ENCODE peak calls at places on chromosomes 2 and 18, in six cellular contexts. B is cardiac fibroblast, S is tibial artery, W is fibroblast of pulmonary artery, Q is IMR-90, D is GM12865. J is an unnamed sample.

GRCh38 chr2:178082646-178083045 is 10.1 kb upstream of the PDE11A start:
- DNase-seq in B (no peak), S (no peak), W (no peak), Q (no peak), D (no peak), J (no peak)

GRCh38 chr2:217797661-217798069 is 205.1 kb downstream of the TNS1 start:
- DNase-seq in B (no peak), S (peak; percentile 61), W (no peak), Q (peak; percentile 30), D (no peak), J (no peak)

GRCh38 chr18:73431620-73432019 is 563.8 kb upstream of the NETO1 start:
- DNase-seq in B (no peak), S (no peak), W (no peak), Q (peak; percentile 54), D (no peak), J (peak; percentile 15)

GRCh38 chr2:126029316-126029715 is 626.6 kb upstream of the GYPC start:
- DNase-seq in B (no peak), S (no peak), W (no peak), Q (no peak), D (no peak), J (no peak)

GRCh38 chr2:144099746-144100438 is 420.0 kb downstream of the ZEB2 start:
- DNase-seq in B (peak; percentile 44), S (no peak), W (peak; percentile 70), Q (peak; percentile 98), D (no peak), J (peak; percentile 89)

GRCh38 chr2:63849381-63850203 is 7.9 kb downstream of the UGP2 start:
- DNase-seq in B (peak; percentile 37), S (no peak), W (peak; percentile 44), Q (no peak), D (no peak), J (peak; percentile 54)

GRCh38 chr2:204731996-204732395 is 186.7 kb downstream of the PARD3B start:
- DNase-seq in B (peak; percentile 78), S (no peak), W (peak; percentile 81), Q (peak; percentile 70), D (no peak), J (peak; percentile 37)

GRCh38 chr2:72109904-72110303 is 37.8 kb downstream of the CYP26B1 start:
- DNase-seq in B (no peak), S (no peak), W (no peak), Q (no peak), D (no peak), J (no peak)

GRCh38 chr18:27715751-27716150 is 461.2 kb downstream of the CDH2 start:
- DNase-seq in B (no peak), S (no peak), W (peak; percentile 24), Q (no peak), D (no peak), J (no peak)

GRCh38 chr18:58178476-58178875 is 134.4 kb downstream of the NEDD4L start:
- DNase-seq in B (no peak), S (no peak), W (peak; percentile 35), Q (peak; percentile 57), D (no peak), J (no peak)

GRCh38 chr2:95578529-95578928 is 13.3 kb upstream of the TRIM43 start:
- DNase-seq in B (no peak), S (no peak), W (no peak), Q (no peak), D (no peak), J (no peak)

GRCh38 chr2:68800517-68800916 is 65.9 kb downstream of the ARHGAP25 start:
- DNase-seq in B (no peak), S (no peak), W (no peak), Q (no peak), D (no peak), J (no peak)

GRCh38 chr2:116319935-116320334 is 1494.6 kb upstream of the DDX18 start:
- DNase-seq in B (no peak), S (no peak), W (no peak), Q (no peak), D (no peak), J (no peak)

GRCh38 chr2:84694088-84694622 is 177.9 kb downstream of the DNAH6 start:
- DNase-seq in B (no peak), S (no peak), W (no peak), Q (no peak), D (no peak), J (no peak)

GRCh38 chr18:77263471-77263774 is 13.8 kb downstream of the GALR1 start:
- DNase-seq in B (no peak), S (no peak), W (no peak), Q (no peak), D (no peak), J (no peak)

GRCh38 chr2:29920631-29921559 is 491 bp downstream of the ALK start:
- DNase-seq in B (peak; percentile 9), S (no peak), W (no peak), Q (peak; percentile 5), D (peak; percentile 3), J (peak; percentile 3)

GRCh38 chr2:173371023-173371422 is 16.4 kb downstream of the CDCA7 start:
- DNase-seq in B (no peak), S (no peak), W (no peak), Q (no peak), D (no peak), J (no peak)

GRCh38 chr2:33131820-33132219 is 185.1 kb downstream of the LTBP1 start:
- DNase-seq in B (no peak), S (no peak), W (no peak), Q (no peak), D (no peak), J (no peak)

GRCh38 chr2:33134086-33134763 is 187.5 kb downstream of the LTBP1 start:
- DNase-seq in B (peak; percentile 95), S (peak; percentile 75), W (peak; percentile 98), Q (peak; percentile 99), D (no peak), J (peak; percentile 99)

GRCh38 chr2:33135645-33136044 is 188.9 kb downstream of the LTBP1 start:
- DNase-seq in B (peak; percentile 54), S (no peak), W (peak; percentile 68), Q (peak; percentile 52), D (no peak), J (no peak)

GRCh38 chr2:33134764-33135560 is 188.2 kb downstream of the LTBP1 start:
- DNase-seq in B (peak; percentile 56), S (no peak), W (peak; percentile 71), Q (no peak), D (no peak), J (no peak)

GRCh38 chr2:33133436-33133835 is 186.7 kb downstream of the LTBP1 start:
- DNase-seq in B (peak; percentile 61), S (peak; percentile 35), W (no peak), Q (peak; percentile 75), D (no peak), J (peak; percentile 58)
- H3K4me3 ChIP-seq in B (no peak overlapping the region), S (peak overlapping the region; percentile 56), W (peak overlapping the region; percentile 84), Q (peak overlapping the region; percentile 5), D (no peak overlapping the region), J (no peak overlapping the region)

DNA sequence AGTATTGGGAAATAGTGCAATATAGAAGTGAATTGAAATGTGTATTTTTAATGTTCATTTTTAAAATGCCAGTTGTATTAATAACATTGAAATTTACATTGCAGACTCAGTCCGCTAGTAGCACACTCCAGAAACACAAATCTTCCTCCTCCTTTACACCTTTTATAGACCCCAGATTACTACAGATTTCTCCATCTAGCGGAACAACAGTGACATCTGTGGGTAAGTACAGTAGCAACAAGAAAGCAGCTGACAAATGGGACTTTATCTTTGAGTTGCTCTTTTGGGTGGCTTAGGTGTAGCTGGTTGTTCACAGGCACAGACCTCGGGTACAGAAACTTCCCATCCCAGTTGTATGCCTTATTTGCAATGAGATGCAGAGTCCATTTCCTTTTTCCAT is 118.2 kb upstream of the IL1R2 start:
- DNase-seq in B (no peak), S (no peak), W (peak; percentile 24), Q (no peak), D (peak; percentile 27), J (no peak)
- TF ChIP-seq CTCF in B (no peak), S (no peak), W (peak; percentile 14), Q (peak; percentile 34), D (peak; percentile 31), J (peak; percentile 25)

GRCh38 chr2:85771486-85771885 is 17.7 kb downstream of the ATOH8 start:
- DNase-seq in B (no peak), S (no peak), W (no peak), Q (no peak), D (no peak), J (no peak)
- H3K4me3 ChIP-seq in B (no peak overlapping the region), S (peak overlapping the region; percentile 18), W (no peak overlapping the region), Q (no peak overlapping the region), D (no peak overlapping the region), J (no peak overlapping the region)

DNA sequence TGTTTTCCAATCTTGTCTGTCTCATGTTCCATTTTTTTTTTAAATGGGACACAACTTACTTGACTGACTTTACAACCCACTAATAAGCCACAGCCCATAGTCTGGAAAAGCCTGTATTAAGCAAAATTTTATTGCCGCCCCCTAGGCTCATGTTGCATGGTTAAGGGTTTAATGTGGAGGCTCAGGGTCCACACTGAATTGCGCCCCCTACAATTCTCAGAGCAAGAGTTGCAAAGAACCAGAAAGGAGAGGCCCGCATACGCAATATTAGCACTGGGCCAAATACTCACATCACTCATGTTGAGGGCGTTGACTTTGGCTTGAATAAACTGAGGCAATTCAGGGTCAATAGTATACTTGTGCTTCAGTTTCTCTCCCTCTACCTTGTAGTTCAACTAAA is 65.5 kb downstream of the NEB start:
- DNase-seq in B (no peak), S (no peak), W (no peak), Q (no peak), D (no peak), J (no peak)
- TF ChIP-seq CTCF in B (no peak), S (no peak), W (no peak), Q (no peak), D (no peak), J (no peak)